ENCODE peak calls at places on chromosomes 16 and 17, in five cellular contexts. D is A549, O is H54, A is transverse colon, Z is breast epithelium. B is an unnamed sample.

GRCh38 chr16:81814751-81815428 is 35.8 kb downstream of the PLCG2 start:
- DNase-seq in D (no peak), Z (no peak), A (no peak), O (no peak), B (no peak)

GRCh38 chr16:87138316-87138715 is 178.9 kb downstream of the C16orf95 start:
- DNase-seq in D (no peak), A (no peak), O (no peak), Z (no peak), B (no peak)

GRCh38 chr17:44198721-44199552 is 747 bp downstream of the ATXN7L3 start:
- DNase-seq in A (peak), D (peak), O (no peak), Z (peak), B (no peak)

GRCh38 chr16:21608647-21609328 is 9.4 kb downstream of the METTL9 start:
- DNase-seq in O (no peak), Z (no peak), D (no peak), A (no peak), B (no peak)

GRCh38 chr17:37261286-37261685 is 114.5 kb upstream of the C17orf78 start:
- DNase-seq in D (no peak), O (no peak), A (no peak), Z (no peak), B (no peak)

GRCh38 chr16:49281843-49282642 is 405 bp upstream of the CBLN1 start:
- DNase-seq in O (no peak), Z (peak), D (peak), A (peak), B (peak)

GRCh38 chr16:12612598-12613101 is 191.0 kb downstream of the CPPED1 start:
- DNase-seq in Z (no peak), A (peak), O (no peak), D (peak), B (peak)

GRCh38 chr16:50960517-50961202 is 190.4 kb downstream of the SALL1 start:
- DNase-seq in O (no peak), D (no peak), A (no peak), Z (no peak), B (no peak)

GRCh38 chr17:29012535-29012934 is 6.7 kb upstream of the SEZ6 start:
- DNase-seq in D (no peak), Z (no peak), O (no peak), A (no peak), B (no peak)

GRCh38 chr17:82358467-82359350 is at the start of gene TEX19:
- DNase-seq in D (peak), O (no peak), Z (no peak), A (no peak), B (no peak)

GRCh38 chr17:7496470-7497227 is 12.5 kb downstream of the POLR2A start:
- DNase-seq in D (no peak), Z (no peak), A (no peak), O (no peak), B (no peak)

GRCh38 chr16:89574681-89575246 is 794 bp upstream of the CPNE7 start:
- DNase-seq in Z (no peak), A (peak), D (peak), O (peak), B (no peak)

GRCh38 chr16:89572042-89572441 is 3.5 kb upstream of the CPNE7 start:
- DNase-seq in O (no peak), A (no peak), D (no peak), Z (no peak), B (no peak)

GRCh38 chr16:89571636-89572035 is 3.9 kb upstream of the CPNE7 start:
- DNase-seq in D (no peak), Z (no peak), A (no peak), O (no peak), B (no peak)

GRCh38 chr16:89573826-89574680 is 1.5 kb upstream of the CPNE7 start:
- DNase-seq in Z (no peak), O (no peak), D (no peak), A (no peak), B (no peak)

GRCh38 chr16:89572478-89573205 is 2.9 kb upstream of the CPNE7 start:
- DNase-seq in Z (no peak), O (no peak), A (no peak), D (no peak), B (no peak)
- TF ChIP-seq POLR2A in Z (no peak), O (no peak), A (no peak), D (no peak), B (no peak)

DNA sequence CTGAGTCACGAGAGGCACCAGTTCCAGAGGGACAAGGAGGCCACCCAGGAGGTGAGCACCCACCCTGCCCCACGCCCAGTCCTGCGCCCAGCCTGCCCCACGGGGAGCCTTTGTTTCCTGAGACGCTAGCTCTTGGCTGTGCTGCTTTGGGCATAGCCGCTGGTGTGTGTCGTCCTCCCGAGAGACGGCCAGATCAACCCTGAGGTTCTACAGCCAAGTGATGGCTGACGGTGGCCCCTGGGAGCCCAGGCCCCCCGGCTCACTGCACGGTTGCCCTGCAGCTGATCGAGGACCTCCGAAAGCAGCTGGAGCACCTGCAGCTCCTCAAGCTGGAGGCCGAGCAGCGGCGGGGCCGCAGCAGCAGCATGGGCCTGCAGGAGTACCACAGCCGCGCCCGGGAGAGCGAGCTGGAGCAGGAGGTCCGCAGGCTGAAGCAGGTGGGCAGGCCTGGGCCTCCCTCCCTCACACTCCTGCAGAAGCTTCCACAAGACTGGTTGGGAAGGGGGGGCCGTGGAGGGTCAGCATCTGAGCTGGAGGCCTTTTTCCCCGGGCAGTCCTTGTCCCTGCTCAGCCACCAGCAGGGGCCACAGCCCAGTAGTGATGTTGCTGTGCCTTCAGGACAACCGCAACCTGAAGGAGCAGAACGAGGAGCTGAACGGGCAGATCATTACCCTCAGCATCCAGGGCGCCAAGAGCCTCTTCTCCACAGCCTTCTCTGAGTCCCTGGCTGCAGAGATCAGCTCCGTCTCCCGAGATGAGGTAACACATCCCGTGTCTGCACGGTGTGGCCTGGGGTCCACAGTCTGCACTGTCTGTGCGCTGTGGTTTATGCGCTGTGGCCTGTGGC is 7.4 kb upstream of the CAPN15 start:
- DNase-seq in D (no peak), Z (no peak), A (no peak), O (no peak), B (no peak)
- TF ChIP-seq POLR2A in D (no peak), Z (no peak), A (no peak), O (no peak), B (no peak)

GRCh38 chr16:30092373-30093010 is 768 bp upstream of the TBX6 start:
- DNase-seq in O (no peak), D (peak), A (peak), Z (no peak), B (peak)
- TF ChIP-seq POLR2A in O (no peak), D (peak), A (no peak), Z (no peak), B (no peak)

GRCh38 chr16:30983289-30983889 is 1.6 kb upstream of the HSD3B7 start:
- DNase-seq in A (no peak), O (no peak), Z (no peak), D (no peak), B (no peak)

GRCh38 chr16:30986129-30986991 is 1.4 kb downstream of the HSD3B7 start:
- DNase-seq in A (no peak), Z (no peak), O (no peak), D (no peak), B (no peak)

GRCh38 chr16:30985401-30986128 is 558 bp downstream of the HSD3B7 start:
- DNase-seq in D (peak), Z (peak), O (no peak), A (peak), B (no peak)

GRCh38 chr16:30983898-30984610 is 953 bp upstream of the HSD3B7 start:
- DNase-seq in A (no peak), O (no peak), Z (no peak), D (no peak), B (no peak)

GRCh38 chr16:30984669-30985400 is at the start of gene HSD3B7:
- DNase-seq in O (peak), A (peak), D (peak), Z (peak), B (peak)
- TF ChIP-seq POLR2A in O (no peak), A (peak), D (peak), Z (no peak), B (no peak)